ENCODE peak calls at places on chromosomes 16 and 17, in four cellular contexts. E, A, Z and D are unnamed samples.

GRCh38 chr16:35752012-35752772 is 2292.8 kb downstream of the TP53TG3F start:
- DNase-seq in E (no peak), A (no peak), Z (no peak), D (no peak)

GRCh38 chr17:28544402-28545140 is 7.9 kb downstream of the UNC119 start:
- DNase-seq in E (no peak), A (no peak), Z (no peak), D (no peak)

GRCh38 chr17:57114085-57114673 is 29.1 kb downstream of the AKAP1 start:
- DNase-seq in E (peak), A (peak), Z (peak), D (peak)

GRCh38 chr16:28873543-28874201 is 4.6 kb upstream of the ATP2A1 start:
- DNase-seq in E (peak), A (peak), Z (peak), D (peak)

GRCh38 chr17:75592364-75593020 is 4.9 kb downstream of the MYO15B start:
- DNase-seq in E (no peak), A (peak), Z (no peak), D (no peak)

GRCh38 chr17:82327289-82327688 is 6.3 kb downstream of the SECTM1 start:
- DNase-seq in E (no peak), A (no peak), Z (peak), D (no peak)

GRCh38 chr17:74368341-74369152 is 1.2 kb downstream of the GPR142 start:
- DNase-seq in E (peak), A (peak), Z (peak), D (peak)

GRCh38 chr17:58303981-58304734 is 23.4 kb upstream of the MPO start:
- DNase-seq in E (peak), A (peak), Z (peak), D (peak)

GRCh38 chr17:76145231-76146052 is 4.4 kb upstream of the FOXJ1 start:
- DNase-seq in E (no peak), A (peak), Z (no peak), D (peak)

GRCh38 chr16:88940196-88941050 is 36.6 kb downstream of the CBFA2T3 start:
- DNase-seq in E (no peak), A (peak), Z (peak), D (no peak)

GRCh38 chr16:89502319-89502843 is 5.8 kb upstream of the SPG7 start:
- DNase-seq in E (peak), A (no peak), Z (no peak), D (no peak)

GRCh38 chr16:51540259-51540658 is 389.2 kb upstream of the SALL1 start:
- DNase-seq in E (no peak), A (no peak), Z (no peak), D (no peak)

GRCh38 chr16:52515068-52515671 is 31.8 kb downstream of the TOX3 start:
- DNase-seq in E (no peak), A (no peak), Z (peak), D (no peak)

GRCh38 chr16:50273888-50274770 is 7.8 kb downstream of the ADCY7 start:
- DNase-seq in E (no peak), A (no peak), Z (no peak), D (peak)

GRCh38 chr16:1093284-1094123 is 2.5 kb downstream of the C1QTNF8 start:
- DNase-seq in E (no peak), A (peak), Z (peak), D (no peak)

GRCh38 chr16:83793179-83793578 is 14.6 kb upstream of the HSBP1 start:
- DNase-seq in E (peak), A (no peak), Z (peak), D (no peak)

GRCh38 chr17:35536664-35537160 is 766 bp downstream of the SLFN12L start:
- DNase-seq in E (no peak), A (no peak), Z (no peak), D (no peak)

GRCh38 chr16:15946257-15947044 is 3.0 kb upstream of the ABCC1 start:
- DNase-seq in E (peak), A (no peak), Z (no peak), D (no peak)

DNA sequence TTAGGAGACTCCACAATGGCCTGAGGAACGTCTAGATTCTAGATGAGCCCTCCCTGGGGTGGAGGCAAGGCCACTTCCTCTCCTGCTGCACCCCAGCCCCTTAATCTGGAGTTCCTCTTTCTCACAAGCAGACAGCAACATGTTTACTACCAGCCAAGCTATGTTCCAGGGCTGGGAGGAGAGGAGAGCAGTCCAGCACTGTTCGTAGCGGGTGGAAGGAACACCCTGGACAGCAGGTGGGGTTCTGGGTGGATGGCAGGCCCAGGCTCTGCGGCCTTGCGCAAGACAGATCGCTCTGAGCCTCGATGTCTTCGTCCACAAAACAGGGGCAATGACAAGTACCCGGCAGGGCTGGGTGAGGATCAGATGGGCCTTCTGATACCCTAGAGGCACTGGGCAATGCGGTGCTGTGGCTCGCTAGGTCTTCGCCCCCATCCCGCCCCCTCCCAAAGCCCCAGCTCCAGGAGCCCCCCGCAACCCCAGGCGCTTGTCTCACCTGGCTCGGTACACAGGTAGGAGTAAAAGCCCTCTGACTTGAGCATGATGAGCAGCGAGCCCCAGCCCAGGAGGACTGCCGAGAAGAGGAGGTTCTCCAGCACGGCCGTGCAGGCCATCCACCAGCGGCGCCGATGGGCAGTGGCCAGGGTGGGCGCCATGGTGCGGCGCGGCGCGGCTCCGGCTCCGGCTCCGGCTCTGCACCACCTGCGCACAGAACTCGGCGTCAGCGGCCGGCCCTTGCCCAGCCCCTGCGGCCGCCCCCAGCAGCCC is 1.2 kb downstream of the SLC43A2 start:
- DNase-seq in E (no peak), A (peak), Z (no peak), D (no peak)
- H3K9ac ChIP-seq in E (peak), A (no peak), Z (no peak), D (peak)

GRCh38 chr17:65230040-65230439 is 92.9 kb downstream of the RGS9 start:
- DNase-seq in E (no peak), A (no peak), Z (no peak), D (no peak)

GRCh38 chr17:65228734-65229390 is 91.7 kb downstream of the RGS9 start:
- DNase-seq in E (peak), A (no peak), Z (no peak), D (no peak)

GRCh38 chr17:65231086-65231485 is 93.9 kb downstream of the RGS9 start:
- DNase-seq in E (peak), A (no peak), Z (no peak), D (no peak)

GRCh38 chr17:65229596-65229995 is 92.4 kb downstream of the RGS9 start:
- DNase-seq in E (no peak), A (no peak), Z (no peak), D (no peak)

DNA sequence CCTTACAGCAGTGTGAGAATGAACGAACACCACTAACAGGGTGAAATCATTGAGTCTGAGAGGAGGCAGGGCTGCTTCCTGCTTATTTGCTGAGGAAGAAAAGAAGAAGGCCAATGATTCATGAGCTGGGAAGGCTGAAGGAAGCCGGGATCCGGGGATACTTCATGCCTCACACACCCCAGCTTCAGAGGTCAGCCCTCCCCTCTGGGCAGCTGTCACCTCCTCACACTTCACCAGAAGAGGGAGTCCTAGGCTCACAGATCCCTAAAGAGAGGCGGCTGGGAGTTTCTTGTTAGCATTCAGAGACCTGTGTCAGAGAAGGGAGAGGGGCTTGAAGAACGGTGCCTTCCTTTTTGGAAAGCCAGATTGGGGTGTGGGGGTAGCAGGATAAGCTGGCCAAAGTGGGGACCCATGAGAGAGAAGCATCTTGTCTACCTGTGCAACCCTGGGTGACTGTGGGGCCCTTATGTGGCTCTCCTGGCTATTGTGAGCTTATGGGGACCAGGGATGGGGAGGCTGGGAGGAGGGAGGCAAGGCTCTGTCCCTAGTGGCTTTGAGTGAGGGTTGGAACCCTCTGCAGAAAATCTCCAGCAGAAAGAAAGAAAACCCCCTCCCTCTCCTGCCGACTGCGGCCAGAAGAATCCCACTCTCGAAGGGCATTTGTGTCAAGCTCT is 94.6 kb downstream of the RGS9 start:
- DNase-seq in E (peak), A (peak), Z (peak), D (peak)
- H2AFZ ChIP-seq in E (no peak), A (peak), Z (no peak), D (no peak)

DNA sequence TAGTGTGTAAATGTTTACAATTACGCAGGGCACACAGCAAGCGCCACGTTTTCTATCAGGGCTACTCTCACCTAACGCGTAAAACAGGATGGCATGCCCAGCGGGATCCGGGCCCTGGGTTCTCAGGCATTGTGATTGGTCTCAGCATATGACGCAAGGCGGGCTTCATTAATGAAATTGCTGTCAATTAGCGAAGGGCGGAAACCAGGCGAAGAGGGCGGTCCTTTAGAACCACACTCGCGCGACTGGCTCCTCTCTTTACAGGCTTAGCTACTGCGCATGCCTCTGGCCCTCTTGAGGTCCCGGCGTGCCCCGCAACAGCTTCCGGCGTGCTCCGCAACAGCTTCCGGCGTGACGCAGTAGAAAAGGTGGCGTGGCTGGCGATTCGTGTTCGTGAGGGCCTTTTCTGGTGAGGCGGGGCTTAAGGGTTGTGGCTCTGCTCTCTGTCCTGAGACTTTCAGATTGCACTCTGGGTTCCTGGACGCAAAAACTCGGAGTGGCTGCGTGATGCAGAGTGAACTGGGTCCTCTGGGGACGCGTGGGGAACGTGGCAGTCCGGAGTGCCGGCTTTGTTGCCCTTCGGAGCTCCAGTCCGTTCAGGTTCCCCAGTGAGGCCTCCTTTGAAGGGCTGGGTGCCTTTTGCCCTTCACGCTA is 9.2 kb downstream of the OR2C1 start:
- DNase-seq in E (peak), A (peak), Z (no peak), D (peak)
- H3K9ac ChIP-seq in E (peak), A (no peak), Z (no peak), D (peak)

DNA sequence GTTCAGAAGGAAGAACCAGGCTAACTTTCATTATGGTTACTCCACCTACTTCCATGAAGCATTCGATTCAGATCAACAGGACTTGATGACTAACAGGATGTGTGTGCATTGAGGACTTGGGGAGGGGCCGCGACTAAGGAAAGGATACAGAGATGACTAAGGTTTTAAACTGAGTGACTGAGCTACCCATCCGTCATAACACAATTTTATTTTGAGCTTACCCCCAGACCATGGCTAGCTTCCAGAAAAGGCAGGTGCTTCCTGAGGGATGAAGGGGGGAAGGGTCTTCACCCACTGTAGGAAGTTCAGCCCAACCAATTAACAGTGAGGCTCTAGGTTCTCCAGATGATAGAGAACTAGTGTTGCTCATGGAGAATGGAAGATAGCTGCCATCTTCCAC is 2.6 kb upstream of the CDYL2 start:
- DNase-seq in E (peak), A (no peak), Z (no peak), D (no peak)
- H2AFZ ChIP-seq in E (peak), A (no peak), Z (no peak), D (no peak)

GRCh38 chr16:4538386-4539235 is at the start of gene CDIP1:
- DNase-seq in E (peak), A (peak), Z (peak), D (peak)

GRCh38 chr16:4538067-4538385 is 547 bp downstream of the CDIP1 start:
- DNase-seq in E (no peak), A (no peak), Z (no peak), D (no peak)

GRCh38 chr16:4535627-4536108 is 2.9 kb downstream of the CDIP1 start:
- DNase-seq in E (no peak), A (no peak), Z (no peak), D (no peak)

GRCh38 chr16:4537376-4538066 is 1.1 kb downstream of the CDIP1 start:
- DNase-seq in E (no peak), A (peak), Z (peak), D (no peak)

GRCh38 chr16:4536391-4537106 is 2.0 kb downstream of the CDIP1 start:
- DNase-seq in E (no peak), A (no peak), Z (no peak), D (no peak)
- H3K9ac ChIP-seq in E (no peak), A (no peak), Z (no peak), D (no peak)